ENCODE peak calls at places on chromosomes 6 and 20, in four cellular contexts. R, W, P and M are unnamed samples. For H3K4me1, the result is how much of the 10 kb centered on the place peaks cover.

GRCh38 chr6:21053612-21054011 is 519.4 kb downstream of the CDKAL1 start:
- DNase-seq in W (no peak), P (no peak), R (no peak), M (no peak)

GRCh38 chr6:168507730-168508129 is 66.7 kb downstream of the SMOC2 start:
- DNase-seq in R (no peak), P (no peak), W (no peak), M (no peak)

GRCh38 chr6:26311012-26311384 is 54.0 kb upstream of the BTN3A2 start:
- DNase-seq in P (no peak), R (no peak), W (peak), M (no peak)

GRCh38 chr20:47821481-47822100 is 36.3 kb upstream of the SULF2 start:
- DNase-seq in P (no peak), R (peak), W (no peak), M (no peak)

GRCh38 chr6:71197267-71197666 is 91.3 kb upstream of the OGFRL1 start:
- DNase-seq in R (no peak), W (peak), P (no peak), M (no peak)

GRCh38 chr20:38307371-38308046 is 3.6 kb downstream of the BPI start:
- DNase-seq in P (no peak), R (no peak), W (no peak), M (no peak)

GRCh38 chr20:57908691-57909090 is 198.9 kb upstream of the PMEPA1 start:
- DNase-seq in W (no peak), P (no peak), R (no peak), M (no peak)

GRCh38 chr6:133623065-133623464 is 265.8 kb upstream of the TCF21 start:
- DNase-seq in R (no peak), P (no peak), W (no peak), M (no peak)

DNA sequence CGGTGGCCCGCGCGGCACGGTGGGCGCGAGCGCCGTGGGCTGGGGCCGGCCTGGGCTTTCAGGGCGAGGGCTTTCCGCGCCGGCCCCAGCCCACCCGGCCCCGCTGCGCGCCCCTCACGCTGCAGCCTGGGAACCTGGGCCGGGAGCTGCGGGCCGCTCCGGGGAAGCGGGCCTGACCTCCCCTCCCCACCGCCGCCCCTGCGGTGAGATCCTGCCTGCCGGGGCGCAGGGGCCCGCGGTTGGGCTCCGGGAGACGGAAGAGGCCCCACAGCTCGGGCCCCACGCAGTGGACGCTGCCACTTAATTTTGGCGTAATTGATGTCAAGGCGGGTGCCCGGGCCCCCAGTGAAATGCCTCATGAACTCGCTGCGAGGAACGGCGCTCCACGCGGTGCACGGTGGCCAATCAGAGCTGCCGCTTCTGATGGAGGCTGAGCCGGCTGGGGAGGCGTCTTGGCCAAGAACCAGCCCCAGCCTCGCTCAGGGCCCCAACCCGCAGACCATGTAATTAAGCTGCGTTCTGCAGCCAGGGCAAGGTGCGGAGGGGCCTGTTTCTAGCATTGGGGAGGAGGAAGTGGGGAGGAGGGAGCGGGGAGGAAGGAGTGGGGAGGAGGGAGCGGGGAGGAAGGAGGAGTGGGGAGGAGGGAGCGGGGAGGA is 96.1 kb upstream of the BHLHE23 start:
- DNase-seq in R (peak), P (peak), W (peak), M (peak)
- H3K4me3 ChIP-seq in R (peak), P (peak), W (peak), M (peak)

GRCh38 chr6:158516098-158516497 is 43.8 kb upstream of the TMEM181 start:
- DNase-seq in P (no peak), R (no peak), W (peak), M (no peak)

GRCh38 chr6:158518196-158519127 is 41.4 kb upstream of the TMEM181 start:
- DNase-seq in P (peak), R (peak), W (peak), M (no peak)

GRCh38 chr6:158517038-158517437 is 42.9 kb upstream of the TMEM181 start:
- DNase-seq in P (no peak), W (no peak), R (no peak), M (no peak)

GRCh38 chr6:158519354-158519753 is 40.5 kb upstream of the TMEM181 start:
- DNase-seq in W (no peak), R (no peak), P (no peak), M (no peak)

DNA sequence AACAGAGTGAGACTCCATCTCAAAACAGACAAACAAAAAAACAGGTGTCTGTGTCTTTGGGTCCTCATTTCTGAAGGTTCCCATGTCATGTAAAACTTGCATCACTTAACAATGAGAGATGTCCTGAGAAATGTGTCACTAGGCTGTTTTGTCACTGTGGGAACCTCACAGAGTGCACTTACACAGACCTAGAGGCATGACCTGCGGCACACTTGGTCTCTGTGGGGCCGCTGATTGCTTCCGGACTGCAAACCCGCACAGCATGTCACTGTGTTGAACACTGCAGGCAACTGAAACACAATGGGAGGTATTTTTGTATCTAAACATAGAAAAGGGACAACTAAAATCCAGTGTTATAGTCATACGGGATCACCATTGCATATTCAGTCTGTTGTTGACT is 42.3 kb upstream of the TMEM181 start:
- DNase-seq in P (no peak), W (no peak), R (no peak), M (no peak)
- H3K27ac ChIP-seq in P (no peak), W (no peak), R (no peak), M (no peak)

DNA sequence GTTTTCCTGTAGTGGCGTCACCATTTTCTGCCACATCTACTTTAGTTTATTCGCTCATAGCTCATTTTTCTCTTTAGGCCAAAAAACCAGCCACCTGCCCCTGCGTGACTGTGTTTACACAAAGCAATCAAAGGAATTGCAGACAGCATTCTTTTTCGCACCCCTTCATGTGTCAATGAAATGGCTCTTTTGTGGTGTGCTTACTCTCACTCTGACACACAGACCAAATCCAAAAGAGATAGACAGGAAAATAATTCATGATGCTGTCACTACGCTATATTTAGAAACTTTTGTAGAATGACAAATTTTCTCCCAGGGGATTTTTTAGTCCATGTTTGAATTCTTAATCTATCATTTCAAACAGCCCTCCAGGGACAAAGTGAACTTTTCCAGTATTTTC is 37.8 kb upstream of the KHDRBS2 start:
- DNase-seq in R (no peak), P (no peak), W (peak), M (no peak)
- H3K4me1 ChIP-seq in R (under half), P (under half), W (under half), M (under half)

GRCh38 chr6:1855890-1856289 is 246.2 kb downstream of the FOXC1 start:
- DNase-seq in R (no peak), W (no peak), P (no peak), M (no peak)

GRCh38 chr6:1854296-1854695 is 244.6 kb downstream of the FOXC1 start:
- DNase-seq in R (no peak), P (no peak), W (no peak), M (no peak)

GRCh38 chr6:1858865-1859264 is 249.2 kb downstream of the FOXC1 start:
- DNase-seq in R (no peak), P (no peak), W (no peak), M (no peak)

GRCh38 chr6:1858191-1858590 is 248.5 kb downstream of the FOXC1 start:
- DNase-seq in P (no peak), W (no peak), R (no peak), M (no peak)

GRCh38 chr6:1856381-1856780 is 246.7 kb downstream of the FOXC1 start:
- DNase-seq in W (no peak), P (no peak), R (no peak), M (no peak)
- H3K4me3 ChIP-seq in W (no peak), P (no peak), R (no peak), M (no peak)